ENCODE peak calls at places on chromosome 5, in six cellular contexts. C is transverse colon, P is HCT116, G is suprapubic skin, X is HepG2, I is breast epithelium. O is an unnamed sample.

GRCh38 chr5:76222318-76222717 is 139.1 kb downstream of the SV2C start:
- DNase-seq in X (no peak), C (no peak), G (no peak), I (no peak), P (no peak), O (no peak)

GRCh38 chr5:30605693-30606268 is 587.7 kb upstream of the CDH6 start:
- DNase-seq in G (no peak), I (no peak), P (no peak), X (peak), C (no peak), O (no peak)

GRCh38 chr5:10761842-10762165 is 770 bp upstream of the DAP start:
- DNase-seq in I (no peak), P (no peak), X (no peak), C (no peak), G (no peak), O (no peak)

GRCh38 chr5:163504091-163504931 is 1.1 kb upstream of the MAT2B start:
- DNase-seq in G (no peak), C (peak), I (no peak), P (no peak), X (peak), O (peak)

GRCh38 chr5:142012186-142012785 is 541 bp downstream of the GNPDA1 start:
- DNase-seq in G (no peak), I (no peak), X (peak), C (peak), P (peak), O (peak)

GRCh38 chr5:73160239-73160671 is 12.7 kb upstream of the TMEM174 start:
- DNase-seq in I (no peak), C (no peak), P (no peak), G (no peak), X (no peak), O (no peak)

GRCh38 chr5:106545325-106545724 is 1125.4 kb downstream of the EFNA5 start:
- DNase-seq in G (no peak), P (no peak), C (no peak), I (no peak), X (no peak), O (no peak)

GRCh38 chr5:94308442-94308841 is 310.0 kb downstream of the KIAA0825 start:
- DNase-seq in P (no peak), I (no peak), G (no peak), C (no peak), X (no peak), O (no peak)

GRCh38 chr5:119049824-119050449 is 20.9 kb upstream of the DMXL1 start:
- DNase-seq in I (no peak), C (no peak), P (no peak), G (no peak), X (no peak), O (no peak)

GRCh38 chr5:106601605-106602004 is 1069.1 kb downstream of the EFNA5 start:
- DNase-seq in G (no peak), C (no peak), I (no peak), X (no peak), P (no peak), O (no peak)

GRCh38 chr5:145945620-145946111 is 9.3 kb downstream of the SH3RF2 start:
- DNase-seq in X (no peak), C (no peak), G (no peak), I (no peak), P (no peak), O (no peak)

GRCh38 chr5:32279223-32279622 is 33.5 kb downstream of the MTMR12 start:
- DNase-seq in P (no peak), I (no peak), X (no peak), G (no peak), C (no peak), O (no peak)

GRCh38 chr5:179887095-179887494 is 20.6 kb downstream of the TBC1D9B start:
- DNase-seq in I (no peak), X (no peak), C (no peak), P (no peak), G (no peak), O (no peak)

GRCh38 chr5:56910123-56910951 is 941 bp downstream of the SETD9 start:
- DNase-seq in C (peak), G (peak), X (peak), I (peak), P (no peak), O (peak)

GRCh38 chr5:82150562-82150961 is 127.6 kb downstream of the RPS23 start:
- DNase-seq in G (no peak), C (no peak), X (no peak), I (no peak), P (no peak), O (no peak)

GRCh38 chr5:126855266-126855665 is 78.3 kb downstream of the LMNB1 start:
- DNase-seq in C (no peak), I (no peak), G (no peak), P (no peak), X (no peak), O (no peak)

GRCh38 chr5:173964491-173964890 is 24.5 kb upstream of the C5orf47 start:
- DNase-seq in I (no peak), X (no peak), G (no peak), C (no peak), P (no peak), O (no peak)

GRCh38 chr5:94700592-94700991 is 82.1 kb downstream of the SLF1 start:
- DNase-seq in I (no peak), C (no peak), X (no peak), P (no peak), G (no peak), O (no peak)

GRCh38 chr5:54873696-54874095 is 111.7 kb downstream of the ESM1 start:
- DNase-seq in C (no peak), X (no peak), I (no peak), P (no peak), G (no peak), O (no peak)

GRCh38 chr5:160315968-160316367 is 3.6 kb upstream of the CCNJL start:
- DNase-seq in X (peak), C (peak), P (peak), I (no peak), G (no peak), O (peak)

GRCh38 chr5:122035913-122036312 is 42.1 kb downstream of the LOX start:
- DNase-seq in I (no peak), X (no peak), G (no peak), C (no peak), P (no peak), O (no peak)

GRCh38 chr5:125696762-125697161 is 726.4 kb upstream of the GRAMD2B start:
- DNase-seq in G (no peak), I (no peak), X (peak), C (no peak), P (no peak), O (no peak)

GRCh38 chr5:176557846-176558245 is 8.7 kb downstream of the CDHR2 start:
- DNase-seq in C (no peak), G (no peak), I (no peak), X (no peak), P (no peak), O (no peak)

GRCh38 chr5:2134543-2135299 is 252.0 kb upstream of the IRX4 start:
- DNase-seq in P (no peak), G (no peak), X (peak), I (no peak), C (no peak), O (no peak)

GRCh38 chr5:157541452-157542118 is 34.0 kb downstream of the ADAM19 start:
- DNase-seq in I (no peak), P (no peak), G (no peak), C (no peak), X (no peak), O (no peak)

GRCh38 chr5:11531805-11532204 is 372.4 kb downstream of the CTNND2 start:
- DNase-seq in G (no peak), P (no peak), C (no peak), X (no peak), I (no peak), O (no peak)

GRCh38 chr5:65037845-65038815 is 269.4 kb downstream of the CWC27 start:
- DNase-seq in I (no peak), P (peak), X (peak), C (peak), G (no peak), O (no peak)

GRCh38 chr5:55030220-55030619 is 6.2 kb downstream of the GZMK start:
- DNase-seq in X (no peak), P (no peak), I (no peak), C (no peak), G (no peak), O (no peak)

GRCh38 chr5:79705632-79706031 is 16.0 kb downstream of the CMYA5 start:
- DNase-seq in G (no peak), C (no peak), X (no peak), P (no peak), I (no peak), O (no peak)

GRCh38 chr5:54254482-54255198 is 55.7 kb downstream of the ARL15 start:
- DNase-seq in I (no peak), C (no peak), G (no peak), X (peak), P (no peak), O (no peak)

GRCh38 chr5:122091942-122092600 is 14.0 kb upstream of the LOX start:
- DNase-seq in X (no peak), P (peak), I (no peak), C (no peak), G (no peak), O (no peak)

GRCh38 chr5:54832846-54833245 is 152.5 kb downstream of the ESM1 start:
- DNase-seq in G (no peak), C (peak), P (no peak), X (no peak), I (no peak), O (no peak)

GRCh38 chr5:38922199-38922598 is 76.4 kb downstream of the OSMR start:
- DNase-seq in I (no peak), P (peak), G (no peak), X (peak), C (peak), O (peak)

GRCh38 chr5:130231786-130232185 is 327.5 kb downstream of the CHSY3 start:
- DNase-seq in I (no peak), P (no peak), C (no peak), X (no peak), G (no peak), O (no peak)

DNA sequence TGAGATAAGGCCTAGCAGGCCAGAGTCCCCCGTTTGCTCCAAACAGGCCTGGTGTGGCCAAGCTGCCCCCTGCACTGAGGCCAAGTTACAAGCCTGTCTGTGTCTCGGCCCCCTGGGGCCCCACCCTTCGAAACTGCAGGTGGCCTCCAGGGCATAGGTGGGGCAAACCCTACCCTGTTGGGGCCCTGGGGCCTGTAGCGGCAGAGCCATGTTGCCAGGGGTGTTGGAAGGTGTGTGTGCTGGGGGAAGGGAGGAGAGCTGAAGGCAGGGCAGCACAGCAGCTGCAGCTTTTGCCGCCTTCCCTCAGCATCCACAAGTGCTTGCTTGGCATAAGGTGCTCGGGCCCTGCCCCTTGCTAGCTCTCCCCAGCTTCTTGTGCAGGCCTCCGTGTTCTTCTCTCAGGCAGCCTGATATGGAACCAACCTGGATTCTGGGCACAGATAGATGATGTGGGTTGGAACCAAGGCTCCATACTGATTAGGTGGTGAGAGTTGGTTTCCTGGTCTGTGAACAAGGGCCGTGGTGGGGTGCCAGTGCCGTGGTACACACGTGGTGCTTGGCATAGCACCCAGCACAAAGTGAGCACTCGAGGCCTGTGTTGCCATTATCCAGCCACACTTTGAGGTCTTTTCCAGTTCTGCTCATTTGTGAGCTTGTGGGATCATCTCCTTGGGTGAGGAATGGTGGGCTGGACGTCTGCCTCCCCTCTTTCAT is 12.6 kb downstream of the IRF1 start:
- DNase-seq in X (no peak), G (no peak), P (no peak), C (peak), I (no peak), O (no peak)
- TF ChIP-seq POLR2AphosphoS5 in X (no peak), G (no peak), P (no peak), C (no peak), I (no peak), O (no peak)

GRCh38 chr5:134905246-134905996 is 490 bp downstream of the PCBD2 start:
- DNase-seq in I (no peak), C (peak), P (peak), G (peak), X (peak), O (peak)
- TF ChIP-seq POLR2A in I (no peak), C (peak), P (peak), G (no peak), X (peak), O (no peak)

GRCh38 chr5:172740483-172741205 is 30.4 kb downstream of the DUSP1 start:
- DNase-seq in X (no peak), G (no peak), I (peak), C (peak), P (no peak), O (no peak)

GRCh38 chr5:172743112-172743959 is 27.7 kb downstream of the DUSP1 start:
- DNase-seq in P (no peak), I (no peak), G (no peak), X (no peak), C (no peak), O (no peak)

GRCh38 chr5:172736524-172737135 is 34.4 kb downstream of the DUSP1 start:
- DNase-seq in G (no peak), P (no peak), C (no peak), X (no peak), I (no peak), O (no peak)

GRCh38 chr5:172741206-172741582 is 29.8 kb downstream of the DUSP1 start:
- DNase-seq in X (no peak), I (no peak), P (no peak), C (no peak), G (no peak), O (no peak)

DNA sequence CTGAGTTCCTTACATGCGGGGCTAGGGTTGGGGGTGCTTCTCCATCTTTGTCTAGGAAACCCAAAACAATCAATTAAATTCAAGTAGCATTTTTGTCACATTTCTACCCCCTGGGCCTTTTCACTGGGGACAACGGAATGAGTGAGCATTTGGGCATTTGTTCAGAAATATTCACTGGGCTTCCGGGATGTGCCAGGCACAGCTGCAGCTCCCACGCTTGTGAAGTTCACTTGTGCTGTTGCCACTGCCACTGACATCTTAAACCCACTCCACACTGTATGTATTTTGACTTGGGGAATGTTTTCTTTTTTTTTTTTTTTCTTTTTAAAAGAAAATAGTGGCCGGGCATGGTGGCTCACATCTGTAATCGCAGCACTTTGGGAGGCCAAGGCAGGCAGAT is 31.6 kb downstream of the DUSP1 start:
- DNase-seq in C (no peak), I (no peak), G (no peak), X (no peak), P (no peak), O (no peak)
- TF ChIP-seq POLR2AphosphoS5 in C (no peak), I (no peak), G (no peak), X (no peak), P (no peak), O (no peak)

GRCh38 chr5:139513852-139514485 is 31.4 kb upstream of the STING1 start:
- DNase-seq in P (no peak), X (no peak), I (no peak), C (no peak), G (no peak), O (no peak)

GRCh38 chr5:139523635-139524445 is 37.3 kb upstream of the UBE2D2 start:
- DNase-seq in X (no peak), C (peak), I (no peak), P (no peak), G (no peak), O (no peak)

GRCh38 chr5:139514486-139514856 is 31.9 kb upstream of the STING1 start:
- DNase-seq in C (no peak), G (no peak), X (no peak), P (no peak), I (no peak), O (no peak)

DNA sequence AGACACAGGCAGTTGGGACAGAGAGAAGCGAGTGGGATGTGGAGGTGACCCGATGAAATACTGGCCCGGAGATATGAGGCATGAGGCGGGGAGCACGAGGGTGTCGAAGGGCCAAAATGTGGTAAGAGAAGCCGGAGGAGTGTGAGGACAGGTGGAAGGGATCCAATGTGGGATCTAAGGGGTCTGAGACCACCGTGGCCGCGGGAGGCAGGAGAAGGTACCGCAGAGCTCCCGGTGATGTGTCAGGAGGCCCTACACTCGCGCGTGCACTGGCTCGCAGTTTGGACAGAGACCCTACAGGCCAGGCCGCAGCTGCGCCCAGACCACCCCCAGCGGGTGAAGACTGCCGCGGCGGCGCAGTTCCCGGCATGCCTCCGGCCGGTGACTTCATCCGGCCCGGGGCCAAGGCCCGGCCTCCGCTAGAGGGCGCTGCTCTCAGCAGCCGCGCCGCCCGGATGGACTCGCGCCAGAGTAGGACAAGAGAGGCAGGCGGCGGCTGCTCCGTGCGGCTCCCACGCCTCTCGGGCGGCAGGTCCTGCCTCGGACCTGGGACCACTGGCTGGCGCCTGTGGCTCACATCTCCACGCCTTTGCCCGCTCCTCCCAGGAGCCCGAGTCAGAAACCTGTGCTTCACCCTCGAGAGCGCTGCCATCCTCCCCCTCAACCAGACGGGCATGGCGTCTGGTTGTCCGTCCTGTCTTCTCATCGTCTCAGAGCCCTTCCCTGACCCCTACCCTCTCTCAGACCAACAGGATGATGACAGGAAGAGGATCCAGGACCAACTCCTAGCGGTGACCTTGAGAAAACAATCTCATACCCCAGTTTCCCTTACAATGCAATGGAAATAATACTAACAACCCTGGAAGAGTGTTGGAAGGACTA is 35.4 kb upstream of the STING1 start:
- DNase-seq in P (peak), I (peak), G (peak), X (peak), C (peak), O (peak)
- TF ChIP-seq POLR2A in P (peak), I (peak), G (no peak), X (peak), C (peak), O (no peak)

DNA sequence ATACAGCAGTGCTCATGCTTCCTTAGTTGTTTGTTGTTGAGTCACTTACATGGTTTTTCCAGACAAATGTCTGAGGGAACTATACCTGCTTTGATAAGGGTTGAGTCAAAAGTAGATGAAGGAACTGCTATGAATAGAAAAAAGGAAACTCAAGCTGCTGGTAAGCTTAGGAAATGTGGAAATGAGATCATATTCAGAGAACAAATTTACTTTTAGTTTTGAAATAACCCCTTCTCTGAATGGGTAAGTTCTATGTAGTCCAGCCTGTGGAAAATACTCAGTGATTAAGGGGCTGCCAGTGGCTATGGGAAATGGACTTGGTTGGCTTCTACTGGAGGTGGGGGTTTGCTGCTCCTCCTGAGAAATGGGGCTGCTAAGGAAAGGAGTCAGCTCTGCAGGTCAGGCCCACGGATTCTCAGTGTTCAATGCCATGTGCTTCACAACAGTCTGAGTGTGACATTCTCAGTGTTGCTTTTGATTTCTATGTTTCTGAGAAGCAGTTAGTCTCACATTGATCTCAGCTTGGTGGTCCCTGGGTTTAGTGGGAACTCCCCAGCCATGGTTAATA is 47.7 kb upstream of the GLRX start:
- DNase-seq in G (no peak), X (peak), P (no peak), C (no peak), I (no peak), O (no peak)
- TF ChIP-seq POLR2AphosphoS5 in G (no peak), X (no peak), P (no peak), C (no peak), I (no peak), O (no peak)

GRCh38 chr5:109410389-109411174 is 808 bp upstream of the PJA2 start:
- DNase-seq in I (peak), P (peak), X (no peak), C (peak), G (peak), O (peak)

GRCh38 chr5:109411627-109412026 is 1.9 kb upstream of the PJA2 start:
- DNase-seq in C (no peak), X (no peak), I (no peak), P (peak), G (no peak), O (no peak)

GRCh38 chr5:109411175-109411514 is 1.4 kb upstream of the PJA2 start:
- DNase-seq in I (no peak), X (no peak), C (no peak), G (no peak), P (no peak), O (no peak)

GRCh38 chr5:109409061-109409843 is 522 bp downstream of the PJA2 start:
- DNase-seq in P (peak), C (peak), I (peak), X (peak), G (peak), O (peak)

DNA sequence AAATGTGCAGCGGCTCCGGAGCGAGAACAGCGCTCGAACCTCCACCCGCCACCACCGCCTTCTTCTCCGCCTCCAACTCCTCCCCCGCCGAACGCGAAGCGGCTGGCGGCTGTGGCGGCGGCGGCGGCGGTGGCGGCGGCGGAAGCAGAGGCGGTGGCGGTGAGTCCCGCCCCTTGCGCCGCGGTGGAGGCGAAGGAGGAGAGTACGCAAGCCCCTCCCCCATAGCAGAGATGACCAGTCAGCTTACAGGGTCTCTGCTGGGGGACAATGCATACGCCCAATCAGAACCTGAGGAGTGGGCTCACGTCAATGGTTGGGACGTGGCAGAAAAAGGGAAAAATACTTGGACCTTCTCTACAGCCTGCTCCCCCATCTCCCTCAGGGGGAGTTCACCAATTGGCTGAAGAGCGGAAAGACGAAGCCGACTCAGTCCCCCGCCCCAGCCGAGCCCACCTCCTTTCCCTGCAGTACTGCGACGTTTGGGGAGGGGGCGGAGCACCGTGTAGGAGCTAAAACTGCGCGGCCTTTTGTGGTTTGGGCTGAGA is at the start of gene PJA2:
- DNase-seq in I (peak), G (peak), X (peak), C (peak), P (peak), O (peak)
- TF ChIP-seq POLR2A in I (peak), G (no peak), X (no peak), C (peak), P (peak), O (peak)